ENCODE peak calls at places on chromosome 12, in nine cellular contexts. M is EL, A is GM10248, S is right lobe of liver, B is posterior cingulate gyrus, P is T-cell, G is GM03348, Q is globus pallidus, T is gastrocnemius medialis. L is an unnamed sample.

GRCh38 chr12:86174188-86174587 is 82.0 kb downstream of the MGAT4C start:
- DNase-seq in M (no peak), A (no peak), S (no peak), B (no peak), P (no peak), G (no peak), Q (no peak), T (no peak), L (no peak)

GRCh38 chr12:26109343-26109841 is 15.4 kb downstream of the BHLHE41 start:
- DNase-seq in M (no peak), A (no peak), S (no peak), B (no peak), P (no peak), G (no peak), Q (no peak), T (peak; percentile 83), L (no peak)

GRCh38 chr12:44842669-44843068 is 33.4 kb downstream of the NELL2 start:
- DNase-seq in M (no peak), A (no peak), S (no peak), B (no peak), P (no peak), G (no peak), Q (no peak), T (no peak), L (no peak)

GRCh38 chr12:14775652-14776020 is 27.6 kb downstream of the WBP11 start:
- DNase-seq in M (peak; percentile 65), A (no peak), S (no peak), B (no peak), P (no peak), G (peak; percentile 52), Q (no peak), T (no peak), L (peak; percentile 47)

GRCh38 chr12:105315726-105316125 is 14.8 kb upstream of the C12orf75 start:
- DNase-seq in M (no peak), A (no peak), S (no peak), B (no peak), P (no peak), G (no peak), Q (no peak), T (no peak), L (no peak)

GRCh38 chr12:92717202-92717601 is 14.4 kb downstream of the PLEKHG7 start:
- DNase-seq in M (peak; percentile 39), A (no peak), S (no peak), B (no peak), P (no peak), G (peak; percentile 41), Q (peak; percentile 20), T (no peak), L (no peak)

GRCh38 chr12:5954661-5955060 is 9.6 kb upstream of the ANO2 start:
- DNase-seq in M (no peak), A (no peak), S (no peak), B (no peak), P (no peak), G (no peak), Q (no peak), T (no peak), L (no peak)

GRCh38 chr12:93113317-93114006 is 184.4 kb upstream of the EEA1 start:
- DNase-seq in M (no peak), A (no peak), S (no peak), B (no peak), P (no peak), G (peak; percentile 38), Q (no peak), T (no peak), L (no peak)

GRCh38 chr12:69508581-69508980 is 38.4 kb downstream of the FRS2 start:
- DNase-seq in M (no peak), A (no peak), S (no peak), B (no peak), P (no peak), G (no peak), Q (no peak), T (no peak), L (no peak)

L was measured in hepatic stellate cell.